ENCODE peak calls at places on chromosomes 6 and 20, in six cellular contexts. One of them, this sample, is unnamed.

GRCh38 chr20:44181611-44182010 is 5.4 kb downstream of the JPH2 start:
- DNase-seq in caudate nucleus: no peak
- DNase-seq in IMR-90: no peak
- DNase-seq in PC-3: no peak
- DNase-seq in mesendoderm: no peak
- DNase-seq in A549: no peak
- DNase-seq in this sample: peak; percentile 36

GRCh38 chr6:169571123-169571962 is 130.5 kb downstream of the WDR27 start:
- DNase-seq in PC-3: peak; percentile 66
- DNase-seq in caudate nucleus: no peak
- DNase-seq in IMR-90: peak; percentile 74
- DNase-seq in A549: peak; percentile 2
- DNase-seq in mesendoderm: no peak
- DNase-seq in this sample: no peak

GRCh38 chr6:85772641-85773040 is 130.0 kb upstream of the SYNCRIP start:
- DNase-seq in PC-3: no peak
- DNase-seq in caudate nucleus: no peak
- DNase-seq in IMR-90: no peak
- DNase-seq in A549: no peak
- DNase-seq in mesendoderm: no peak
- DNase-seq in this sample: no peak

GRCh38 chr20:35316086-35316485 is 23.9 kb upstream of the FAM83C start:
- DNase-seq in mesendoderm: no peak
- DNase-seq in PC-3: peak; percentile 31
- DNase-seq in caudate nucleus: no peak
- DNase-seq in IMR-90: no peak
- DNase-seq in A549: no peak
- DNase-seq in this sample: no peak

GRCh38 chr6:170434821-170435155 is 118.3 kb downstream of the PSMB1 start:
- DNase-seq in PC-3: no peak
- DNase-seq in A549: no peak
- DNase-seq in caudate nucleus: no peak
- DNase-seq in mesendoderm: no peak
- DNase-seq in IMR-90: no peak
- DNase-seq in this sample: no peak

GRCh38 chr6:20811112-20811746 is 277.0 kb downstream of the CDKAL1 start:
- DNase-seq in IMR-90: peak; percentile 99
- DNase-seq in caudate nucleus: no peak
- DNase-seq in PC-3: peak; percentile 90
- DNase-seq in mesendoderm: peak; percentile 99
- DNase-seq in A549: peak; percentile 91
- DNase-seq in this sample: peak; percentile 66

GRCh38 chr6:139416146-139416545 is 41.7 kb upstream of the CITED2 start:
- DNase-seq in PC-3: no peak
- DNase-seq in mesendoderm: no peak
- DNase-seq in A549: no peak
- DNase-seq in caudate nucleus: no peak
- DNase-seq in IMR-90: peak; percentile 68
- DNase-seq in this sample: no peak

GRCh38 chr20:24915892-24916291 is 33.2 kb upstream of the CST7 start:
- DNase-seq in mesendoderm: no peak
- DNase-seq in caudate nucleus: no peak
- DNase-seq in IMR-90: no peak
- DNase-seq in A549: no peak
- DNase-seq in PC-3: no peak
- DNase-seq in this sample: no peak

GRCh38 chr6:37279366-37280134 is 21.6 kb upstream of the TMEM217 start:
- DNase-seq in IMR-90: peak; percentile 70
- DNase-seq in caudate nucleus: no peak
- DNase-seq in A549: no peak
- DNase-seq in mesendoderm: no peak
- DNase-seq in PC-3: no peak
- DNase-seq in this sample: no peak

GRCh38 chr20:1811621-1812498 is 83.3 kb upstream of the SIRPA start:
- DNase-seq in IMR-90: peak; percentile 41
- DNase-seq in PC-3: no peak
- DNase-seq in caudate nucleus: no peak
- DNase-seq in mesendoderm: peak; percentile 72
- DNase-seq in A549: peak; percentile 25
- DNase-seq in this sample: no peak

GRCh38 chr6:143060354-143060805 is 309 bp upstream of the AIG1 start:
- DNase-seq in mesendoderm: peak; percentile 90
- DNase-seq in IMR-90: peak; percentile 81
- DNase-seq in A549: peak; percentile 87
- DNase-seq in caudate nucleus: peak; percentile 69
- DNase-seq in PC-3: peak; percentile 67
- DNase-seq in this sample: peak; percentile 88

GRCh38 chr6:42239736-42240375 is 22.2 kb upstream of the MRPS10 start:
- DNase-seq in PC-3: peak; percentile 92
- DNase-seq in IMR-90: peak; percentile 53
- DNase-seq in mesendoderm: no peak
- DNase-seq in caudate nucleus: no peak
- DNase-seq in A549: no peak
- DNase-seq in this sample: no peak

GRCh38 chr6:12348530-12349511 is 58.7 kb downstream of the EDN1 start:
- DNase-seq in PC-3: peak; percentile 96
- DNase-seq in A549: peak; percentile 98
- DNase-seq in caudate nucleus: no peak
- DNase-seq in mesendoderm: peak; percentile 65
- DNase-seq in IMR-90: peak; percentile 82
- DNase-seq in this sample: no peak

GRCh38 chr20:63029358-63030121 is 22.8 kb upstream of the BHLHE23 start:
- DNase-seq in A549: no peak
- DNase-seq in IMR-90: no peak
- DNase-seq in PC-3: peak; percentile 40
- DNase-seq in mesendoderm: peak; percentile 58
- DNase-seq in caudate nucleus: no peak
- DNase-seq in this sample: no peak

GRCh38 chr6:53483423-53484353 is 61.2 kb downstream of the GCLC start:
- DNase-seq in A549: no peak
- DNase-seq in caudate nucleus: no peak
- DNase-seq in mesendoderm: peak; percentile 11
- DNase-seq in PC-3: peak; percentile 36
- DNase-seq in IMR-90: no peak
- DNase-seq in this sample: peak; percentile 55

GRCh38 chr20:16514145-16514544 is 59.1 kb downstream of the KIF16B start:
- DNase-seq in A549: no peak
- DNase-seq in IMR-90: no peak
- DNase-seq in mesendoderm: no peak
- DNase-seq in caudate nucleus: no peak
- DNase-seq in PC-3: no peak
- DNase-seq in this sample: no peak
- H3K27ac ChIP-seq in A549: no peak overlapping the region
- H3K27ac ChIP-seq in IMR-90: no peak overlapping the region
- H3K27ac ChIP-seq in mesendoderm: no peak overlapping the region
- H3K27ac ChIP-seq in caudate nucleus: peak overlapping the region; percentile 41
- H3K27ac ChIP-seq in PC-3: no peak overlapping the region
- H3K27ac ChIP-seq in this sample: no peak overlapping the region

GRCh38 chr6:157787080-157787479 is 36.0 kb upstream of the SNX9 start:
- DNase-seq in A549: peak; percentile 73
- DNase-seq in mesendoderm: no peak
- DNase-seq in caudate nucleus: no peak
- DNase-seq in IMR-90: peak; percentile 41
- DNase-seq in PC-3: no peak
- DNase-seq in this sample: peak; percentile 46
- H3K27ac ChIP-seq in A549: peak overlapping the region; percentile 40
- H3K27ac ChIP-seq in mesendoderm: no peak overlapping the region
- H3K27ac ChIP-seq in caudate nucleus: no peak overlapping the region
- H3K27ac ChIP-seq in IMR-90: no peak overlapping the region
- H3K27ac ChIP-seq in PC-3: no peak overlapping the region
- H3K27ac ChIP-seq in this sample: no peak overlapping the region

DNA sequence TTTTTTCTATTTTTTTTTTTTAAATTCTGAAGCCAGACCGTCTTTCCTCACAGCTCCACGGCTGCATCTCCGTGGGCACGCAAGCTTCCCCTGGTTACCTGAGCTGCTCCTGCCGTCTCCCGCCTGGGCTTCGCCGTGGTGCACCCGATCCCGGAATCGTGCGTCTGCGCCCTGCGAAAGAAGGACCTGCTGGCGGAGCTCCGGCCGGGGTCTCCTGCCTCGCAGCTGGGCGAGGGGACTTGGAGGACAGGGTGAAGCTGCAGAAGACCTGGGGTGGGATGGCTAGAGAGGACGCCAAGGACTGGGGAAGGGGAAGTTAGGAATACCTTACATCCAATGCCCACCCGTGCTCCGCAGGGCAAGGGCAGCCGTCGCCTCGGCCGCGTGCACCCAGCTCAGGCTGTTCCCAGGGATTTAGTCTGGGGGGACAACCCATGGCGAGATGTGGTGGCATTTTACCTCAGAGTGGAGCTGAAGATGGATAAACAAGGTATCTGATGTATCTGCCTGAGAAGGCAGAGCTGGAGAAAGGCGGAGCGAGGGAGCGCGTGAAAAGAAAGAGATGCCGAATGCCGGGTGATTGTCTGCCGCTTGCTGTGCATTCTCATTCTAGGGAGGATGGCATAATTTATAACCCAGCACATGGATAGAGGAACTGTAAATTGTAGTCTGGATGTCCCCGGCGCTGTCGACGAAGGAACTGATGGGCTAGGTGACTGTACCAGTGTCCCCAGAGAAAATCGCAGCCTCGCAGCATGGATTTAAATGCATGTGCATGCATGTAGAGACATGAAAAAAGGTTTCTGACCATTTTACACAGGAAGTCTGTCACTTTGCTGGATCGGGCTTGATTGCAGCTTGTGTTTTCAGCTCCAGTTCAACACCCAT is 150.0 kb downstream of the PRL start:
- DNase-seq in A549: no peak
- DNase-seq in IMR-90: no peak
- DNase-seq in mesendoderm: no peak
- DNase-seq in PC-3: no peak
- DNase-seq in caudate nucleus: peak; percentile 43
- DNase-seq in this sample: peak; percentile 27
- H3K27ac ChIP-seq in A549: peak overlapping the region; percentile 33
- H3K27ac ChIP-seq in IMR-90: peak overlapping the region; percentile 95
- H3K27ac ChIP-seq in mesendoderm: no peak overlapping the region
- H3K27ac ChIP-seq in PC-3: no peak overlapping the region
- H3K27ac ChIP-seq in caudate nucleus: peak overlapping the region; percentile 91
- H3K27ac ChIP-seq in this sample: no peak overlapping the region

GRCh38 chr20:23094213-23094896 is 8.2 kb upstream of the CD93 start:
- DNase-seq in A549: no peak
- DNase-seq in caudate nucleus: no peak
- DNase-seq in IMR-90: no peak
- DNase-seq in PC-3: no peak
- DNase-seq in mesendoderm: no peak
- DNase-seq in this sample: no peak
- H3K27ac ChIP-seq in A549: no peak overlapping the region
- H3K27ac ChIP-seq in caudate nucleus: no peak overlapping the region
- H3K27ac ChIP-seq in IMR-90: no peak overlapping the region
- H3K27ac ChIP-seq in PC-3: no peak overlapping the region
- H3K27ac ChIP-seq in mesendoderm: no peak overlapping the region
- H3K27ac ChIP-seq in this sample: no peak overlapping the region

DNA sequence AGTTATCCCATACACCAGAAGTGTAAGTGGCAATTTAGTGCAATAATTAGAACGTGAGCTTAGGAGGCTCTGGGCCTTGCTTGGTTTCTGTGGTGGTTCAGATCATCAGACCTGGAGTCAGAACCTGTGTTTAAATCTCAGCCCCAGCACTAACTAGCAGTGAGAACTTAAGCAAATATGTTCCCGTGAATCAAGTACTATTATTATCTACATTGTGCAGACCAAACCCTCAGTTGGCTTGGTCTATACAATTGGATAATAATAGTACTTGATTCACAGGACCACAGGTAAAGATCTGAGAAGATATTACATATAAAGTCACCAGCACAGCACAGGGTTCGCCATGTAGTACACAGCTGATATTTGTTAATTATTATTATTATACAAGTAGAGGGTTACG is 93.1 kb downstream of the SIM1 start:
- DNase-seq in mesendoderm: no peak
- DNase-seq in PC-3: no peak
- DNase-seq in caudate nucleus: no peak
- DNase-seq in IMR-90: no peak
- DNase-seq in A549: no peak
- DNase-seq in this sample: no peak
- H3K27ac ChIP-seq in mesendoderm: no peak overlapping the region
- H3K27ac ChIP-seq in PC-3: no peak overlapping the region
- H3K27ac ChIP-seq in caudate nucleus: no peak overlapping the region
- H3K27ac ChIP-seq in IMR-90: no peak overlapping the region
- H3K27ac ChIP-seq in A549: no peak overlapping the region
- H3K27ac ChIP-seq in this sample: no peak overlapping the region

GRCh38 chr20:57439993-57440392 is 48.8 kb downstream of the RBM38 start:
- DNase-seq in IMR-90: no peak
- DNase-seq in A549: no peak
- DNase-seq in caudate nucleus: no peak
- DNase-seq in PC-3: no peak
- DNase-seq in mesendoderm: no peak
- DNase-seq in this sample: no peak

GRCh38 chr20:57437672-57438330 is 46.6 kb downstream of the RBM38 start:
- DNase-seq in PC-3: no peak
- DNase-seq in A549: no peak
- DNase-seq in IMR-90: no peak
- DNase-seq in caudate nucleus: no peak
- DNase-seq in mesendoderm: no peak
- DNase-seq in this sample: no peak

GRCh38 chr20:57437267-57437666 is 46.1 kb downstream of the RBM38 start:
- DNase-seq in PC-3: no peak
- DNase-seq in caudate nucleus: no peak
- DNase-seq in IMR-90: no peak
- DNase-seq in mesendoderm: no peak
- DNase-seq in A549: no peak
- DNase-seq in this sample: no peak

GRCh38 chr20:57439432-57439831 is 48.2 kb downstream of the RBM38 start:
- DNase-seq in PC-3: peak; percentile 73
- DNase-seq in caudate nucleus: no peak
- DNase-seq in mesendoderm: no peak
- DNase-seq in IMR-90: no peak
- DNase-seq in A549: peak; percentile 29
- DNase-seq in this sample: no peak

DNA sequence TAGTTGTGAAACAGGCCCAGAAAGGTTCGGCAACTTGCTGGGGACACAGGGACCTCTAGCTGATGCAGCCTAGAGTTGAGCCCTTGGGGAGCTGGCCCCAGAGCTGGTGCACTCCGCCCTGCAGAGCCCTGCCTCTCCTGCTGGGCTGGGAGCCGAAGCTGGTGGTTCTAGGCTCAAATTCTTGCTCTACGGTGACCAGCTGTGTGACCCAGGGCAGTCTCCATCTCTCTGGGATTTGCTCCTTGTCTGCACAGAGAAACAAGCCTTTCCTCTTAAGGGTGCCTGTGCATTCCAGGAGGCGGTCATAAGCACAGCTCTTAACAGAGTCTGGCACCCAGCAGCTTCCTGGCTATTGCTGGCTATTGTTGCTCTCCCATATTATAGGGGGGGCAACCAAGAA is 47.4 kb downstream of the RBM38 start:
- DNase-seq in caudate nucleus: no peak
- DNase-seq in mesendoderm: no peak
- DNase-seq in A549: no peak
- DNase-seq in PC-3: no peak
- DNase-seq in IMR-90: no peak
- DNase-seq in this sample: peak; percentile 63
- H3K27ac ChIP-seq in caudate nucleus: no peak overlapping the region
- H3K27ac ChIP-seq in mesendoderm: no peak overlapping the region
- H3K27ac ChIP-seq in A549: no peak overlapping the region
- H3K27ac ChIP-seq in PC-3: no peak overlapping the region
- H3K27ac ChIP-seq in IMR-90: no peak overlapping the region
- H3K27ac ChIP-seq in this sample: peak overlapping the region; percentile 100